ENCODE peak calls at places on chromosomes 6 and 20, in ten cellular contexts. U is effector memory CD4-positive, alpha-beta T cell; L is lung; O is CD4-positive, alpha-beta T cell; C is fibroblast of lung; Z is PC-9; X is substantia nigra; P is right cardiac atrium; T is heart left ventricle; S is uterus. K is an unnamed sample.

GRCh38 chr6:40436685-40437604 is 150.2 kb downstream of the LRFN2 start:
- DNase-seq in U (no peak), L (no peak), O (no peak), C (peak), Z (no peak), X (peak), P (peak), T (no peak), S (no peak), K (no peak)

GRCh38 chr20:17538517-17539170 is 7.5 kb upstream of the BFSP1 start:
- DNase-seq in U (no peak), L (no peak), O (no peak), C (peak), Z (peak), X (no peak), P (no peak), T (no peak), S (no peak), K (no peak)

GRCh38 chr6:123009101-123009500 is 13.1 kb downstream of the CLVS2 start:
- DNase-seq in U (no peak), L (no peak), O (no peak), C (no peak), Z (no peak), X (no peak), P (no peak), T (no peak), S (no peak), K (no peak)

GRCh38 chr6:168413018-168413720 is 27.8 kb upstream of the SMOC2 start:
- DNase-seq in U (no peak), L (no peak), O (no peak), C (no peak), Z (no peak), X (no peak), P (no peak), T (no peak), S (no peak), K (no peak)

GRCh38 chr6:113414511-113414910 is 442.6 kb upstream of the MARCKS start:
- DNase-seq in U (no peak), L (no peak), O (no peak), C (peak), Z (peak), X (peak), P (peak), T (peak), S (peak), K (no peak)

GRCh38 chr20:37821691-37822655 is 81.0 kb upstream of the VSTM2L start:
- DNase-seq in U (no peak), L (no peak), O (no peak), C (peak), Z (no peak), X (no peak), P (no peak), T (no peak), S (no peak), K (no peak)

GRCh38 chr6:127971945-127972391 is 71.1 kb upstream of the THEMIS start:
- DNase-seq in U (peak), L (no peak), O (peak), C (peak), Z (peak), X (no peak), P (no peak), T (no peak), S (no peak), K (no peak)

GRCh38 chr6:142809947-142810346 is 135.0 kb downstream of the HIVEP2 start:
- DNase-seq in U (no peak), L (no peak), O (no peak), C (no peak), Z (no peak), X (no peak), P (no peak), T (no peak), S (no peak), K (no peak)

GRCh38 chr20:37872161-37872560 is 30.8 kb upstream of the VSTM2L start:
- DNase-seq in U (no peak), L (no peak), O (no peak), C (no peak), Z (no peak), X (no peak), P (no peak), T (no peak), S (no peak), K (no peak)

GRCh38 chr6:107348224-107348623 is 111.1 kb downstream of the PDSS2 start:
- DNase-seq in U (no peak), L (no peak), O (no peak), C (no peak), Z (no peak), X (no peak), P (no peak), T (no peak), S (no peak), K (no peak)

GRCh38 chr20:39048000-39048696 is 86.0 kb downstream of the DHX35 start:
- DNase-seq in U (peak), L (peak), O (peak), C (peak), Z (peak), X (peak), P (peak), T (peak), S (peak), K (no peak)

GRCh38 chr6:64817525-64817924 is 889.5 kb downstream of the EYS start:
- DNase-seq in U (no peak), L (no peak), O (no peak), C (no peak), Z (no peak), X (no peak), P (no peak), T (no peak), S (no peak), K (no peak)

GRCh38 chr6:69138893-69139494 is 503.9 kb downstream of the ADGRB3 start:
- DNase-seq in U (no peak), L (no peak), O (no peak), C (peak), Z (no peak), X (no peak), P (peak), T (peak), S (no peak), K (no peak)

GRCh38 chr6:87139236-87139635 is 16.1 kb upstream of the ZNF292 start:
- DNase-seq in U (no peak), L (no peak), O (peak), C (peak), Z (peak), X (no peak), P (no peak), T (peak), S (no peak), K (no peak)

GRCh38 chr6:38311201-38311600 is 328.5 kb downstream of the BTBD9 start:
- DNase-seq in U (no peak), L (no peak), O (no peak), C (no peak), Z (no peak), X (no peak), P (no peak), T (no peak), S (no peak), K (no peak)

GRCh38 chr6:104449918-104450317 is 409.8 kb downstream of the HACE1 start:
- DNase-seq in U (no peak), L (no peak), O (no peak), C (no peak), Z (no peak), X (no peak), P (no peak), T (no peak), S (no peak), K (no peak)

GRCh38 chr6:108801331-108801730 is 46.9 kb upstream of the ARMC2 start:
- DNase-seq in U (no peak), L (no peak), O (no peak), C (no peak), Z (no peak), X (no peak), P (no peak), T (no peak), S (no peak), K (no peak)

GRCh38 chr20:3203315-3204123 is 963 bp downstream of the DDRGK1 start:
- DNase-seq in U (no peak), L (peak), O (no peak), C (peak), Z (peak), X (no peak), P (peak), T (no peak), S (no peak), K (no peak)

GRCh38 chr6:4948781-4949450 is 54.9 kb downstream of the RPP40 start:
- DNase-seq in U (no peak), L (no peak), O (no peak), C (no peak), Z (no peak), X (no peak), P (no peak), T (no peak), S (no peak), K (no peak)

GRCh38 chr20:4795394-4795793 is 73.7 kb downstream of the PRND start:
- DNase-seq in U (no peak), L (no peak), O (no peak), C (peak), Z (peak), X (no peak), P (no peak), T (no peak), S (no peak), K (no peak)

GRCh38 chr6:3660473-3660872 is 91.0 kb downstream of the PXDC1 start:
- DNase-seq in U (no peak), L (no peak), O (no peak), C (no peak), Z (no peak), X (no peak), P (no peak), T (no peak), S (no peak), K (no peak)

GRCh38 chr6:152273638-152274037 is 363.5 kb downstream of the SYNE1 start:
- DNase-seq in U (no peak), L (no peak), O (no peak), C (peak), Z (peak), X (no peak), P (peak), T (no peak), S (no peak), K (no peak)

GRCh38 chr20:33666293-33667244 is at the start of gene ACTL10:
- DNase-seq in U (peak), L (peak), O (peak), C (peak), Z (peak), X (peak), P (peak), T (peak), S (peak), K (no peak)

GRCh38 chr6:33784787-33785186 is 4.1 kb downstream of the LEMD2 start:
- DNase-seq in U (no peak), L (no peak), O (no peak), C (no peak), Z (no peak), X (no peak), P (peak), T (no peak), S (no peak), K (no peak)

GRCh38 chr6:48765352-48765961 is 654.5 kb upstream of the PTCHD4 start:
- DNase-seq in U (no peak), L (peak), O (no peak), C (peak), Z (peak), X (peak), P (no peak), T (peak), S (no peak), K (no peak)

GRCh38 chr6:12196326-12196936 is 93.7 kb upstream of the EDN1 start:
- DNase-seq in U (no peak), L (no peak), O (no peak), C (peak), Z (no peak), X (no peak), P (no peak), T (no peak), S (no peak), K (no peak)

GRCh38 chr6:84766118-84766683 is 1.8 kb upstream of the TBX18 start:
- DNase-seq in U (no peak), L (no peak), O (no peak), C (no peak), Z (no peak), X (no peak), P (peak), T (no peak), S (no peak), K (no peak)

GRCh38 chr6:40164345-40164755 is 230.1 kb upstream of the MOCS1 start:
- DNase-seq in U (no peak), L (no peak), O (no peak), C (no peak), Z (no peak), X (peak), P (no peak), T (no peak), S (peak), K (no peak)

GRCh38 chr6:39752835-39753744 is 27.9 kb upstream of the KIF6 start:
- DNase-seq in U (no peak), L (no peak), O (no peak), C (no peak), Z (no peak), X (no peak), P (no peak), T (no peak), S (peak), K (no peak)

GRCh38 chr6:155274106-155274505 is 10.3 kb downstream of the CLDN20 start:
- DNase-seq in U (no peak), L (no peak), O (no peak), C (peak), Z (no peak), X (no peak), P (no peak), T (no peak), S (no peak), K (no peak)

GRCh38 chr6:30356519-30356918 is 11.6 kb downstream of the RPP21 start:
- DNase-seq in U (no peak), L (no peak), O (no peak), C (no peak), Z (no peak), X (no peak), P (no peak), T (no peak), S (no peak), K (no peak)

GRCh38 chr6:148035763-148036390 is 306.8 kb upstream of the SASH1 start:
- DNase-seq in U (no peak), L (no peak), O (no peak), C (no peak), Z (no peak), X (no peak), P (no peak), T (no peak), S (no peak), K (no peak)

GRCh38 chr6:125144822-125145221 is 8.8 kb upstream of the TPD52L1 start:
- DNase-seq in U (no peak), L (no peak), O (no peak), C (no peak), Z (no peak), X (no peak), P (no peak), T (no peak), S (no peak), K (no peak)
- H3K27ac ChIP-seq in U (no peak), L (no peak), O (no peak), C (no peak), Z (no peak), X (no peak), P (no peak), T (no peak), S (no peak), K (no peak)

GRCh38 chr20:9180480-9181257 is 111.8 kb downstream of the PLCB4 start:
- DNase-seq in U (no peak), L (no peak), O (no peak), C (no peak), Z (no peak), X (no peak), P (no peak), T (no peak), S (no peak), K (no peak)
- H3K27ac ChIP-seq in U (no peak), L (no peak), O (no peak), C (no peak), Z (no peak), X (no peak), P (no peak), T (no peak), S (no peak), K (no peak)

GRCh38 chr6:42295688-42296087 is 78.0 kb upstream of the MRPS10 start:
- DNase-seq in U (no peak), L (no peak), O (no peak), C (no peak), Z (no peak), X (no peak), P (no peak), T (no peak), S (no peak), K (no peak)

GRCh38 chr6:42294759-42295158 is 77.1 kb upstream of the MRPS10 start:
- DNase-seq in U (no peak), L (no peak), O (no peak), C (peak), Z (peak), X (no peak), P (no peak), T (no peak), S (no peak), K (no peak)

GRCh38 chr6:42295181-42295580 is 77.5 kb upstream of the MRPS10 start:
- DNase-seq in U (no peak), L (no peak), O (no peak), C (no peak), Z (no peak), X (no peak), P (no peak), T (no peak), S (no peak), K (no peak)

GRCh38 chr6:42293579-42293978 is 75.9 kb upstream of the MRPS10 start:
- DNase-seq in U (no peak), L (no peak), O (no peak), C (no peak), Z (no peak), X (no peak), P (no peak), T (no peak), S (no peak), K (no peak)

GRCh38 chr6:42292002-42292735 is 74.5 kb upstream of the MRPS10 start:
- DNase-seq in U (no peak), L (no peak), O (no peak), C (peak), Z (peak), X (no peak), P (no peak), T (no peak), S (no peak), K (no peak)
- H3K27ac ChIP-seq in U (no peak), L (peak), O (no peak), C (peak), Z (peak), X (no peak), P (no peak), T (no peak), S (no peak), K (no peak)

GRCh38 chr6:158206740-158207451 is 38.7 kb downstream of the GTF2H5 start:
- DNase-seq in U (no peak), L (no peak), O (no peak), C (no peak), Z (no peak), X (no peak), P (no peak), T (no peak), S (no peak), K (no peak)

GRCh38 chr6:158213925-158214674 is 46.0 kb downstream of the GTF2H5 start:
- DNase-seq in U (peak), L (peak), O (peak), C (peak), Z (peak), X (peak), P (peak), T (peak), S (peak), K (no peak)

GRCh38 chr6:158207452-158207788 is 39.3 kb downstream of the GTF2H5 start:
- DNase-seq in U (no peak), L (no peak), O (no peak), C (peak), Z (peak), X (no peak), P (no peak), T (no peak), S (no peak), K (no peak)

GRCh38 chr6:158208226-158208807 is 40.2 kb downstream of the GTF2H5 start:
- DNase-seq in U (no peak), L (no peak), O (no peak), C (no peak), Z (no peak), X (no peak), P (no peak), T (no peak), S (no peak), K (no peak)

DNA sequence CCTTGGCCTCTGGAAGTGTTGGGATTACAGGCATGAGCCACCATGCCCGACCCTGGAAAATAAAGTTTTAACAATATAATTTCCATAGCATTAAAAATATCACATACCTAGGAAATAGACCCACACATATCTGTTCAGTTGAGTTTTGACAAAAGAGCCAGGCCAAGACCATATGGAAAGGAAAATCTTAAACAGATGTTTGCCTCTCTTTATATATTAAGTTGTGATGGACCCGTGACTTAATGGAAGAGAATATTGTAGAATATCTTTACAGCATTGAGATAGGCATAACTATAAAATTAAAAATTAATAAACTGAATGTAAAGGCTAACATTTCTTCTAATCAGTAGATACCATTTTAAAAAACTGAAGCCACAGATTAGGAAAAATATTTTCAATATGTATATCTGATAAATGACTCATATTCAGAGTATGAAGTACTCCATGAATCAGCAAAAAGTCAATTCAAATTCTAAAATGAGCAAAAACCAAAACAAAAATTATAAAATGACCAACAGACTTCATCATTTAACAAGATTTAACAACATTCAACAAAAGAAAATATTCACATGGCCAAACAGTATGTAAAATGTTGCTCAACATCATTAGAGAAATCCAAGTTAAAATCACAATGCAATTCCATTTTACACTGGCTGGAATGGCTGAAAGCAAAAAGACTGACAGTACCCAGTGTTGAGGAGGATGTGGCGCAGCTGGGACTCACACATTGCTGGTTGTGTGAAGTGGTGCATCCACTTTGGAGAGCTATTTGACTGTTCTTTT is 43.3 kb downstream of the GTF2H5 start:
- DNase-seq in U (no peak), L (no peak), O (no peak), C (peak), Z (no peak), X (no peak), P (no peak), T (no peak), S (no peak), K (no peak)
- H3K27ac ChIP-seq in U (no peak), L (no peak), O (no peak), C (peak), Z (peak), X (no peak), P (no peak), T (no peak), S (no peak), K (no peak)

GRCh38 chr20:58997141-58997770 is 9.8 kb downstream of the CTSZ start:
- DNase-seq in U (no peak), L (no peak), O (no peak), C (no peak), Z (no peak), X (no peak), P (no peak), T (no peak), S (no peak), K (no peak)
- H3K27ac ChIP-seq in U (no peak), L (no peak), O (no peak), C (no peak), Z (no peak), X (no peak), P (no peak), T (no peak), S (no peak), K (no peak)

DNA sequence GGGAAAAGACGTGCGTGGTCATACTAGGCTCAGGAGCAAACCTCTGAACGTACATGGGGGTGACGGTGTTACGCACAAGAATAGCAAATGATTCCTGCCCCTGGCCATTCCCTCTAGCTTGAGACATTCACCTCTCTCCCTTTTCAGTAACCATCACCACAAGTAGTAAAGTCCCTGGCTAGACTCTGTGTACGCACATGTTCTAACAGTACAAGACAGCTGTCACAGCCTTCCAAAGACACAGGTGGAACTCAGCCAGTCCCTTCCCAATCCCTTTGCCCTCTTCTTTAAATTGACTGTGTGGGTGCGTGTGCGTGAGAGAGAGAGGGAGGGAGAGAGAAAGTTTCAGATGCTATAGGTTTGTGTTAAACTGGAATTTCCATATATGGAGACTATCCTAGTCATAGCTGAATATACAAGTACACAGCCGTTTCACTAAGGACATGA is 67.3 kb downstream of the LY86 start:
- DNase-seq in U (no peak), L (no peak), O (no peak), C (no peak), Z (no peak), X (no peak), P (no peak), T (no peak), S (no peak), K (no peak)
- H3K27ac ChIP-seq in U (no peak), L (peak), O (no peak), C (no peak), Z (no peak), X (no peak), P (peak), T (peak), S (peak), K (no peak)

K was measured in vagina.